ENCODE peak calls at places on chromosomes 1 and 21, in seven cellular contexts. W is endodermal cell; X is colonic mucosa; E is tibial artery; K is CD8-positive, alpha-beta memory T cell; V is testis; S is lower lobe of right lung. R is an unnamed sample.
A peak's percentile ranks its signal among the peaks of the same experiment; 100 is the strongest.

GRCh38 chr1:109104364-109105151 is 9.4 kb upstream of the ELAPOR1 start:
- DNase-seq in W (no peak), X (no peak), E (no peak), K (no peak), V (no peak), S (no peak), R (no peak)

GRCh38 chr1:39943471-39944290 is 11.3 kb upstream of the MFSD2A start:
- DNase-seq in W (no peak), X (no peak), E (no peak), K (no peak), V (no peak), S (no peak), R (no peak)

GRCh38 chr21:30482130-30482529 is 2.0 kb upstream of the KRTAP19-1 start:
- DNase-seq in W (no peak), X (no peak), E (no peak), K (no peak), V (no peak), S (no peak), R (no peak)

GRCh38 chr1:175984057-175984812 is 222.9 kb downstream of the COP1 start:
- DNase-seq in W (no peak), X (no peak), E (no peak), K (no peak), V (no peak), S (no peak), R (peak; percentile 19)

GRCh38 chr1:47931395-47931794 is 65.8 kb downstream of the TRABD2B start:
- DNase-seq in W (peak; percentile 72), X (peak; percentile 52), E (no peak), K (no peak), V (no peak), S (no peak), R (peak; percentile 69)

GRCh38 chr1:91876751-91877573 is 9.0 kb downstream of the TGFBR3 start:
- DNase-seq in W (no peak), X (no peak), E (no peak), K (no peak), V (no peak), S (no peak), R (no peak)

GRCh38 chr21:35511298-35512162 is 462.4 kb upstream of the RUNX1 start:
- DNase-seq in W (no peak), X (no peak), E (no peak), K (no peak), V (no peak), S (no peak), R (no peak)

GRCh38 chr1:41698916-41699860 is 214.7 kb upstream of the EDN2 start:
- DNase-seq in W (no peak), X (no peak), E (no peak), K (no peak), V (no peak), S (no peak), R (no peak)

GRCh38 chr1:34378968-34379729 is 202.4 kb downstream of the C1orf94 start:
- DNase-seq in W (no peak), X (no peak), E (no peak), K (no peak), V (no peak), S (no peak), R (no peak)

GRCh38 chr1:33032126-33032869 is 4.4 kb downstream of the AK2 start:
- DNase-seq in W (no peak), X (no peak), E (no peak), K (no peak), V (no peak), S (no peak), R (no peak)

GRCh38 chr1:157978547-157979403 is 14.7 kb upstream of the KIRREL1 start:
- DNase-seq in W (peak; percentile 91), X (peak; percentile 60), E (no peak), K (no peak), V (peak; percentile 21), S (no peak), R (peak; percentile 64)

GRCh38 chr1:223712184-223712855 is at the start of gene CAPN2:
- DNase-seq in W (peak; percentile 88), X (peak; percentile 80), E (peak; percentile 75), K (peak; percentile 53), V (peak; percentile 74), S (peak; percentile 90), R (peak; percentile 81)

GRCh38 chr1:70315782-70316181 is 38.7 kb downstream of the ANKRD13C start:
- DNase-seq in W (no peak), X (no peak), E (no peak), K (no peak), V (no peak), S (no peak), R (no peak)

GRCh38 chr1:70475023-70475422 is 64.0 kb downstream of the CTH start:
- DNase-seq in W (no peak), X (no peak), E (no peak), K (no peak), V (no peak), S (no peak), R (no peak)

GRCh38 chr1:234216116-234216703 is 157.0 kb upstream of the COA6 start:
- DNase-seq in W (no peak), X (no peak), E (no peak), K (no peak), V (no peak), S (no peak), R (no peak)

GRCh38 chr1:112803906-112804762 is 89.0 kb upstream of the PPM1J start:
- DNase-seq in W (peak; percentile 95), X (peak; percentile 68), E (peak; percentile 25), K (peak; percentile 20), V (peak; percentile 87), S (peak; percentile 76), R (peak; percentile 81)

GRCh38 chr1:41882068-41882477 is 36.6 kb downstream of the HIVEP3 start:
- DNase-seq in W (no peak), X (peak; percentile 60), E (no peak), K (no peak), V (no peak), S (no peak), R (peak; percentile 52)

GRCh38 chr1:47680815-47681475 is 243.1 kb downstream of the FOXD2 start:
- DNase-seq in W (peak; percentile 30), X (peak; percentile 9), E (peak; percentile 2), K (no peak), V (no peak), S (no peak), R (no peak)

GRCh38 chr1:6624712-6625578 is at the start of gene THAP3:
- DNase-seq in W (peak; percentile 97), X (peak; percentile 92), E (peak; percentile 76), K (peak; percentile 84), V (peak; percentile 88), S (peak; percentile 91), R (peak; percentile 93)
- H3K36me3 ChIP-seq in W (peaks cover 71% of the 10 kb centered on the region), X (no peaks in the 10 kb centered on the region), E (peaks cover 35% of the 10 kb centered on the region), K (peaks cover 6% of the 10 kb centered on the region), V (no peaks in the 10 kb centered on the region), S (peaks cover 59% of the 10 kb centered on the region), R (peaks cover 9% of the 10 kb centered on the region)

GRCh38 chr1:2907051-2907450 is 105.6 kb upstream of the TTC34 start:
- DNase-seq in W (no peak), X (no peak), E (no peak), K (no peak), V (no peak), S (no peak), R (no peak)

GRCh38 chr1:2910211-2910610 is 108.7 kb upstream of the TTC34 start:
- DNase-seq in W (no peak), X (no peak), E (no peak), K (no peak), V (no peak), S (no peak), R (no peak)

GRCh38 chr1:2909797-2910196 is 108.3 kb upstream of the TTC34 start:
- DNase-seq in W (no peak), X (no peak), E (no peak), K (no peak), V (no peak), S (no peak), R (no peak)

GRCh38 chr1:2908081-2908480 is 106.6 kb upstream of the TTC34 start:
- DNase-seq in W (no peak), X (no peak), E (no peak), K (no peak), V (no peak), S (no peak), R (no peak)

GRCh38 chr1:2908561-2908960 is 107.1 kb upstream of the TTC34 start:
- DNase-seq in W (no peak), X (no peak), E (no peak), K (no peak), V (no peak), S (no peak), R (no peak)
- H3K9me3 ChIP-seq in W (peaks cover 6% of the 10 kb centered on the region), X (no peaks in the 10 kb centered on the region), E (no peaks in the 10 kb centered on the region), K (no peaks in the 10 kb centered on the region), V (no peaks in the 10 kb centered on the region), S (no peaks in the 10 kb centered on the region), R (no peaks in the 10 kb centered on the region)

DNA sequence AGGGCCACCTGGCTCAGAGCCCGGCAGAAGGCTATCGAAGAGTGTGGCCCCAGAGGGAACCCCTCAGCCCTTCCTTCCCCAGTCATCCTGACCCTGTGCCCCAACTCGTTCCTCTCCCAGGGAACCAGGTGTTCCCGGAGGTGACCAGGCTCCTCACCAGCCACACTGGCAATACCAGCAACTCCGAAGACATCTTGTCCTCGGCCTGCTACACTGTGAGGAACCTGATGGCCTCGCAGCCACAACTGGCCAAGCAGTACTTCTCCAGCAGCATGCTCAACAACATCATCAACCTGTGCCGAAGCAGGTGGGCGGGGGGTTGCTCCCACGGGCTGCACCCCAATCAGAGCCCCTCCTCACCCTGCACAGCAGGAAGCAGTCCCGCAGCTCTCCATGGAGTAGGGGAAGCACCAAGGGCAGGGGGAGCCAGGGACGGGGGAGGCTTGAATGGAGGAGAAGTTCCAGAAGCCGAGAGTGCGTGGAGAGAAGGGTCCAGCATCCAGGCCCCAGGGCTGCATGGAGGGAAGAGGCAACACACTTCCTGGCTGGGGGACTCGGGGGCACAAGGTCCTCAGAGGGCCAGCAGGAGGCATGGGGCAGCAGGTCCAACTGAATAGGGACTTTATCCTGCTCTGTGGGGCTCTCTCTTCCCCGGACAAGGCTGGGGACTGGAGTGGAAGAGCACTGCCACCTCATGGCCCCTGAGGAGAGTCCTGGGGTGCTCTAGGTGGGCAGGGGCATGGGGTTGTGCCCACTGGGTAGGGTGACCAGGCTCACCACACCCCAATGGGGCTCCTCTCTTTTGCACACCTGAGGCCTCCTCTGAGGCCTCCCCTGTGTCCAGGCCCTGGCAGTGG is 41.7 kb downstream of the PKP1 start:
- DNase-seq in W (no peak), X (no peak), E (no peak), K (no peak), V (no peak), S (peak; percentile 22), R (no peak)
- H3K36me3 ChIP-seq in W (no peaks in the 10 kb centered on the region), X (no peaks in the 10 kb centered on the region), E (no peaks in the 10 kb centered on the region), K (no peaks in the 10 kb centered on the region), V (no peaks in the 10 kb centered on the region), S (no peaks in the 10 kb centered on the region), R (no peaks in the 10 kb centered on the region)

GRCh38 chr1:2811526-2811905 is 10.0 kb upstream of the TTC34 start:
- DNase-seq in W (no peak), X (no peak), E (no peak), K (no peak), V (no peak), S (no peak), R (no peak)
- H3K9me3 ChIP-seq in W (peaks cover 13% of the 10 kb centered on the region), X (no peaks in the 10 kb centered on the region), E (peaks cover 20% of the 10 kb centered on the region), K (no peaks in the 10 kb centered on the region), V (no peaks in the 10 kb centered on the region), S (peaks cover 4% of the 10 kb centered on the region), R (no peaks in the 10 kb centered on the region)